ENCODE peak calls at places on chromosome 1, in seven cellular contexts. V is hepatocyte; Y is tibial nerve; B is CD8-positive, alpha-beta T cell; H is heart right ventricle; L is thyroid gland; J is aorta. F is an unnamed sample.

GRCh38 chr1:244395965-244396364 is 55.7 kb downstream of the ADSS2 start:
- DNase-seq in H (no peak), V (no peak), J (no peak), B (no peak), L (no peak), Y (no peak), F (no peak)

GRCh38 chr1:53678046-53678445 is 60.9 kb downstream of the GLIS1 start:
- DNase-seq in B (no peak), Y (no peak), V (no peak), H (no peak), L (no peak), J (no peak), F (no peak)

GRCh38 chr1:197399691-197400521 is 131.9 kb downstream of the CRB1 start:
- DNase-seq in B (no peak), Y (no peak), J (no peak), V (peak; percentile 54), L (peak; percentile 17), H (no peak), F (no peak)

GRCh38 chr1:61116421-61116820 is 34.1 kb downstream of the NFIA start:
- DNase-seq in V (no peak), Y (no peak), B (no peak), J (no peak), H (no peak), L (no peak), F (no peak)

GRCh38 chr1:10968411-10968826 is 44.0 kb upstream of the TARDBP start:
- DNase-seq in J (no peak), H (no peak), V (no peak), B (no peak), Y (no peak), L (no peak), F (no peak)

GRCh38 chr1:85365851-85366250 is 89.4 kb upstream of the BCL10 start:
- DNase-seq in J (no peak), Y (no peak), V (no peak), B (no peak), L (no peak), H (no peak), F (no peak)

GRCh38 chr1:211734359-211734758 is 58.9 kb upstream of the NEK2 start:
- DNase-seq in L (no peak), H (no peak), Y (no peak), J (no peak), V (peak; percentile 37), B (no peak), F (no peak)

GRCh38 chr1:7382971-7383370 is 388.1 kb upstream of the VAMP3 start:
- DNase-seq in L (no peak), B (peak; percentile 9), J (no peak), V (no peak), Y (no peak), H (no peak), F (no peak)

GRCh38 chr1:59505596-59506028 is 208.7 kb downstream of the FGGY start:
- DNase-seq in L (no peak), V (no peak), H (no peak), B (no peak), Y (no peak), J (no peak), F (no peak)

DNA sequence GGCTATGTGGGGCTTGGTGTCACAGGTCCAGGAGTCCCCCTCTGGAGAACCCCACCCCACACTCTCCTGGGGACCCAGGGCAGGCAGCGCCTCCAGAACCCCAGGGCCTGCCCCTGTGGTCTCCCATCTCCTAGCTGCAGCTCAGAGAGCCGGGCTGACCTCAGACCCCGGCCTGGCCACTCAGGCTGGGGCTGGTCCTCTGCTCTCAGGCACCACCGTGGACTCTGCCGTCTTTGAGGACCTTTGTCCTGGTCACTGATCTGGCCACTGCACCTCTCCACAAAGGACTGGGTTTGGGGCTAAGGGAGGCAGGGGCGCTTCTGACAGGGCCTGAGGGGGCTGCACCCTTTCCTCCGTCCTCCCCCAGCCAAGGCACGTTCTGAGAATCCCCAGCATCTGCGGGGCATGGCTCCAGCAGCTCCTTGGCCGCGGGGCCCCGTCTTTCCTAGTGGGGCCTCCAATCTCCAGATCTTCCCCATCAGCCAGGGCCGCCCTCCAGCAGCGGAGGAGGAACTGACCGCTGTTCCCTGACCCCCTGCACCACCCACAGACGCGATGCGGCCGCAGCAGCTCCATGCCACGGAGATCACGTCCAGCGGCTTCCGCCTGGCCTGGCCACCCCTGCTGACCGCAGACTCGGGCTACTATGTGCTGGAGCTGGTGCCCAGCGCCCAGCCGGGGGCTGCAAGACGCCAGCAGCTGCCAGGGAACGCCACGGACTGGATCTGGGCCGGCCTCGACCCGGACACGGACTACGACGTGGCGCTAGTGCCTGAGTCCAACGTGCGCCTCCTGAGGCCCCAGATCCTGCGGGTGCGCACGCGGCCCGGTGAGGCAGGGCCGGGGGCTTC is 3.3 kb downstream of the VWA1 start:
- DNase-seq in B (no peak), H (no peak), V (no peak), Y (no peak), L (no peak), J (no peak), F (no peak)
- H3K4me1 ChIP-seq in B (peaks cover 27% of the 10 kb centered on the region), H (peaks cover 39% of the 10 kb centered on the region), V (peaks cover 45% of the 10 kb centered on the region), Y (peaks cover 56% of the 10 kb centered on the region), L (peaks cover 34% of the 10 kb centered on the region), J (no peaks in the 10 kb centered on the region), F (peaks cover 28% of the 10 kb centered on the region)

DNA sequence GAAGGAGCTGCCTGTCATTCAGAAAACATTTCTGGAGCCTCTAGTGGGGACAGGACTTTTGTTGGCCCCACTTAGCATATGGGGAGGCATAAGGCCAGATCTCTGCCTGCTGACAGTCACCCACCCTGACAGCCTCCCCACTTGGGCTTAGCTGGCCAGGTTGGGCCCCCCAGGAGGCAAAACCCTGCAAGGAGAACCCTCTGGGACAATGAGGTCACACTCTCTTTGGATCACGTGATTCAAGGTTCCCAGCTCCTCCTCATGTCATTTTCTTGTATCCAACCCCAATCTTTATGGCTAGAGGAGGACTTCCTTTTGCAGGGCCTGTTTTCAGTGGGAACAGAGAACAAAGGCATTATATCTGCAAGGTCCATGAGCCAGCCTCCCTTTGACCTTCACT is 60.0 kb downstream of the NAV1 start:
- DNase-seq in Y (no peak), L (no peak), J (no peak), H (no peak), B (no peak), V (no peak), F (no peak)
- H3K4me1 ChIP-seq in Y (peaks cover 7% of the 10 kb centered on the region), L (peaks cover 70% of the 10 kb centered on the region), J (no peaks in the 10 kb centered on the region), H (peaks cover 17% of the 10 kb centered on the region), B (no peaks in the 10 kb centered on the region), V (peaks cover 12% of the 10 kb centered on the region), F (no peaks in the 10 kb centered on the region)

GRCh38 chr1:206710457-206710823 is 25.7 kb downstream of the MAPKAPK2 start:
- DNase-seq in H (no peak), Y (no peak), B (no peak), J (no peak), V (no peak), L (no peak), F (no peak)
- H3K4me1 ChIP-seq in H (peaks cover 83% of the 10 kb centered on the region), Y (peaks cover 74% of the 10 kb centered on the region), B (peaks cover 64% of the 10 kb centered on the region), J (peaks cover 2% of the 10 kb centered on the region), V (peaks cover 54% of the 10 kb centered on the region), L (peaks cover 76% of the 10 kb centered on the region), F (peaks cover 34% of the 10 kb centered on the region)

GRCh38 chr1:21916447-21917240 is 20.5 kb downstream of the HSPG2 start:
- DNase-seq in H (no peak), V (no peak), L (no peak), B (no peak), Y (no peak), J (no peak), F (no peak)
- H3K4me1 ChIP-seq in H (peaks cover 98% of the 10 kb centered on the region), V (peaks cover 31% of the 10 kb centered on the region), L (peaks cover 63% of the 10 kb centered on the region), B (no peaks in the 10 kb centered on the region), Y (peaks cover 51% of the 10 kb centered on the region), J (peaks cover 14% of the 10 kb centered on the region), F (peaks cover 14% of the 10 kb centered on the region)

GRCh38 chr1:225944387-225944786 is 3.4 kb upstream of the LEFTY2 start:
- DNase-seq in V (no peak), J (no peak), B (no peak), Y (no peak), H (no peak), L (no peak), F (no peak)
- H3K4me1 ChIP-seq in V (peaks cover 5% of the 10 kb centered on the region), J (no peaks in the 10 kb centered on the region), B (peaks cover 13% of the 10 kb centered on the region), Y (no peaks in the 10 kb centered on the region), H (peaks cover 25% of the 10 kb centered on the region), L (peaks cover 11% of the 10 kb centered on the region), F (peaks cover 16% of the 10 kb centered on the region)

GRCh38 chr1:202146279-202146678 is 1.7 kb upstream of the ARL8A start:
- DNase-seq in L (no peak), Y (no peak), B (no peak), V (no peak), J (no peak), H (no peak), F (no peak)
- H3K4me1 ChIP-seq in L (peaks cover 20% of the 10 kb centered on the region), Y (peaks cover 21% of the 10 kb centered on the region), B (peaks cover 22% of the 10 kb centered on the region), V (peaks cover 7% of the 10 kb centered on the region), J (no peaks in the 10 kb centered on the region), H (peaks cover 23% of the 10 kb centered on the region), F (peaks cover 6% of the 10 kb centered on the region)

GRCh38 chr1:232675898-232676297 is 46.0 kb upstream of the SIPA1L2 start:
- DNase-seq in L (no peak), H (no peak), B (no peak), Y (no peak), J (no peak), V (no peak), F (no peak)
- H3K4me1 ChIP-seq in L (peaks cover 15% of the 10 kb centered on the region), H (no peaks in the 10 kb centered on the region), B (no peaks in the 10 kb centered on the region), Y (no peaks in the 10 kb centered on the region), J (no peaks in the 10 kb centered on the region), V (peaks cover 7% of the 10 kb centered on the region), F (no peaks in the 10 kb centered on the region)

GRCh38 chr1:145965119-145965744 is 742 bp downstream of the POLR3GL start:
- DNase-seq in H (no peak), L (no peak), Y (no peak), B (no peak), J (no peak), V (no peak), F (no peak)

GRCh38 chr1:145967288-145967687 is 2.8 kb downstream of the POLR3GL start:
- DNase-seq in H (no peak), V (no peak), J (no peak), B (no peak), Y (no peak), L (no peak), F (no peak)

GRCh38 chr1:145963218-145964019 is 956 bp downstream of the ANKRD34A start:
- DNase-seq in L (no peak), H (no peak), Y (no peak), J (no peak), B (peak; percentile 45), V (peak; percentile 34), F (no peak)

GRCh38 chr1:145962157-145963102 is 1.9 kb downstream of the ANKRD34A start:
- DNase-seq in Y (no peak), V (peak; percentile 31), B (peak; percentile 54), L (peak; percentile 56), H (peak; percentile 38), J (peak; percentile 57), F (peak; percentile 78)

DNA sequence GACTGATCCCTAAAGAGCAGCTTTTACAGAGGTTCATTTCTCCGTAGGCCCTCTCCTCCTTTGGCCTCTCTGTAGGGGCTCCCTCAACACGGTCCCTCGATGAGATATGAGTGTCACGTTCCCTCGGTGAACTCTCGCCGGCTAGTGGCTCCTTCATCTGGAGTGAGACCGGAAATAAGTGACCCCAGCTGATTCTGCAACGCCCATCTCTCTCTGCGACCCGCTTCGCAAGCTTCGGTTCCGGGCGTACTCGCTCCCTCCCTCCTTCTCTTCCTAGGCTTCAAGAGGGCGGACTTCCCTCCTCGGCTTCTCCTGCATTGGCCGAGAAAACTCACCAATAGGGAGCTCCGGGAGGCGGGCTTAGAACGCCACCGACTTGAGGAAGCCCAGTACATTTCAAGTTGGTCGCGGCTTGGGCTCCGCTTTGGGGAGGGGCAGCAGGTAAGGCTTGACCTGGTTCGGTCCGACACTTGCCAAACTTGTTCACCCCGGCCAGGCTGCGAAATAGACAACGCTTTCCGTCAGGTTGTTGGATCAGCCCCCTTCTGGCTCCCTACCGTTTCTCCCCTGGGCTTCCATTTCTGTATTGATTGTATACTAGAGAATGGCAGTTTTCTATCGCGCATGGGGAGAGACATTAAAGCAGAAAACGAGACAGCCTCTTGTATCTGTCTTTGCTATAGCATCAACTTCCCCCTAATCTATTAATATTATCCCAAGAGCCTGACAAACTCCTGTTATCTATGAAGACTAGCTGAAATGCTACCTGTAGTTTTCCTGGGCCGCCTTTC is at the start of the genes ANKRD34A and POLR3GL:
- DNase-seq in J (peak; percentile 97), B (peak; percentile 91), L (peak; percentile 100), Y (peak; percentile 91), V (peak; percentile 94), H (peak; percentile 98), F (peak; percentile 95)
- H3K4me1 ChIP-seq in J (no peaks in the 10 kb centered on the region), B (peaks cover 30% of the 10 kb centered on the region), L (peaks cover 32% of the 10 kb centered on the region), Y (peaks cover 23% of the 10 kb centered on the region), V (peaks cover 32% of the 10 kb centered on the region), H (peaks cover 29% of the 10 kb centered on the region), F (peaks cover 1% of the 10 kb centered on the region)